ENCODE peak calls at places on chromosomes 5 and 9, in ten cellular contexts. One of them, this sample, is unnamed.
A peak's percentile ranks its signal among the peaks of the same experiment; 100 is the strongest.

GRCh38 chr9:97593960-97594359 is 39.2 kb downstream of the TSTD2 start:
- DNase-seq in amniotic stem cell: no peak
- DNase-seq in EL: peak; percentile 15
- DNase-seq in lung: no peak
- DNase-seq in iPS-NIHi11: no peak
- DNase-seq in cardiac muscle cell: peak; percentile 19
- DNase-seq in CD4-positive, alpha-beta T cell: no peak
- DNase-seq in Daoy: peak; percentile 38
- DNase-seq in HTR-8/SVneo: no peak
- DNase-seq in activated T-cell treated with anti-CD3 and anti-CD28 coated beads for 48 hours: no peak
- DNase-seq in this sample: no peak

GRCh38 chr9:18235181-18235908 is 238.6 kb upstream of the ADAMTSL1 start:
- DNase-seq in cardiac muscle cell: no peak
- DNase-seq in CD4-positive, alpha-beta T cell: no peak
- DNase-seq in HTR-8/SVneo: no peak
- DNase-seq in amniotic stem cell: no peak
- DNase-seq in iPS-NIHi11: no peak
- DNase-seq in activated T-cell treated with anti-CD3 and anti-CD28 coated beads for 48 hours: no peak
- DNase-seq in EL: no peak
- DNase-seq in Daoy: no peak
- DNase-seq in lung: no peak
- DNase-seq in this sample: no peak

GRCh38 chr5:1418238-1418920 is 26.9 kb downstream of the SLC6A3 start:
- DNase-seq in cardiac muscle cell: no peak
- DNase-seq in lung: no peak
- DNase-seq in amniotic stem cell: no peak
- DNase-seq in HTR-8/SVneo: no peak
- DNase-seq in activated T-cell treated with anti-CD3 and anti-CD28 coated beads for 48 hours: no peak
- DNase-seq in Daoy: no peak
- DNase-seq in CD4-positive, alpha-beta T cell: no peak
- DNase-seq in EL: no peak
- DNase-seq in iPS-NIHi11: no peak
- DNase-seq in this sample: no peak

GRCh38 chr5:127536687-127537086 is 19.2 kb downstream of the PRRC1 start:
- DNase-seq in lung: no peak
- DNase-seq in amniotic stem cell: no peak
- DNase-seq in cardiac muscle cell: peak; percentile 20
- DNase-seq in HTR-8/SVneo: no peak
- DNase-seq in CD4-positive, alpha-beta T cell: no peak
- DNase-seq in EL: no peak
- DNase-seq in iPS-NIHi11: no peak
- DNase-seq in Daoy: no peak
- DNase-seq in activated T-cell treated with anti-CD3 and anti-CD28 coated beads for 48 hours: no peak
- DNase-seq in this sample: no peak

GRCh38 chr5:59826996-59827395 is 66.5 kb downstream of the PDE4D start:
- DNase-seq in lung: no peak
- DNase-seq in iPS-NIHi11: no peak
- DNase-seq in EL: no peak
- DNase-seq in cardiac muscle cell: no peak
- DNase-seq in CD4-positive, alpha-beta T cell: no peak
- DNase-seq in HTR-8/SVneo: no peak
- DNase-seq in Daoy: no peak
- DNase-seq in activated T-cell treated with anti-CD3 and anti-CD28 coated beads for 48 hours: no peak
- DNase-seq in amniotic stem cell: no peak
- DNase-seq in this sample: no peak

GRCh38 chr5:140351609-140352334 is 5.4 kb upstream of the HBEGF start:
- DNase-seq in lung: peak; percentile 56
- DNase-seq in HTR-8/SVneo: peak; percentile 66
- DNase-seq in Daoy: peak; percentile 63
- DNase-seq in EL: peak; percentile 77
- DNase-seq in amniotic stem cell: peak; percentile 53
- DNase-seq in activated T-cell treated with anti-CD3 and anti-CD28 coated beads for 48 hours: no peak
- DNase-seq in iPS-NIHi11: peak; percentile 59
- DNase-seq in CD4-positive, alpha-beta T cell: peak; percentile 63
- DNase-seq in cardiac muscle cell: peak; percentile 79
- DNase-seq in this sample: peak; percentile 13

GRCh38 chr9:114954986-114955623 is 24.7 kb upstream of the TNFSF8 start:
- DNase-seq in cardiac muscle cell: no peak
- DNase-seq in lung: no peak
- DNase-seq in iPS-NIHi11: no peak
- DNase-seq in EL: no peak
- DNase-seq in CD4-positive, alpha-beta T cell: no peak
- DNase-seq in HTR-8/SVneo: no peak
- DNase-seq in amniotic stem cell: no peak
- DNase-seq in Daoy: no peak
- DNase-seq in activated T-cell treated with anti-CD3 and anti-CD28 coated beads for 48 hours: no peak
- DNase-seq in this sample: no peak

GRCh38 chr5:132487841-132488555 is 2.6 kb downstream of the IRF1 start:
- DNase-seq in iPS-NIHi11: no peak
- DNase-seq in CD4-positive, alpha-beta T cell: no peak
- DNase-seq in cardiac muscle cell: no peak
- DNase-seq in Daoy: no peak
- DNase-seq in amniotic stem cell: no peak
- DNase-seq in activated T-cell treated with anti-CD3 and anti-CD28 coated beads for 48 hours: no peak
- DNase-seq in lung: no peak
- DNase-seq in HTR-8/SVneo: no peak
- DNase-seq in EL: no peak
- DNase-seq in this sample: no peak

GRCh38 chr9:92749934-92750315 is 14.7 kb downstream of the BICD2 start:
- DNase-seq in HTR-8/SVneo: no peak
- DNase-seq in EL: no peak
- DNase-seq in cardiac muscle cell: peak; percentile 43
- DNase-seq in Daoy: no peak
- DNase-seq in CD4-positive, alpha-beta T cell: no peak
- DNase-seq in iPS-NIHi11: no peak
- DNase-seq in activated T-cell treated with anti-CD3 and anti-CD28 coated beads for 48 hours: no peak
- DNase-seq in lung: no peak
- DNase-seq in amniotic stem cell: no peak
- DNase-seq in this sample: no peak

GRCh38 chr5:4081466-4081865 is 485.8 kb downstream of the IRX1 start:
- DNase-seq in cardiac muscle cell: no peak
- DNase-seq in CD4-positive, alpha-beta T cell: no peak
- DNase-seq in activated T-cell treated with anti-CD3 and anti-CD28 coated beads for 48 hours: no peak
- DNase-seq in lung: no peak
- DNase-seq in iPS-NIHi11: no peak
- DNase-seq in HTR-8/SVneo: no peak
- DNase-seq in Daoy: no peak
- DNase-seq in EL: no peak
- DNase-seq in amniotic stem cell: no peak
- DNase-seq in this sample: no peak

GRCh38 chr5:58258984-58259684 is 200.8 kb downstream of the PLK2 start:
- DNase-seq in iPS-NIHi11: no peak
- DNase-seq in amniotic stem cell: no peak
- DNase-seq in lung: no peak
- DNase-seq in Daoy: peak; percentile 46
- DNase-seq in HTR-8/SVneo: no peak
- DNase-seq in activated T-cell treated with anti-CD3 and anti-CD28 coated beads for 48 hours: no peak
- DNase-seq in CD4-positive, alpha-beta T cell: no peak
- DNase-seq in EL: no peak
- DNase-seq in cardiac muscle cell: no peak
- DNase-seq in this sample: no peak

GRCh38 chr9:75451045-75451444 is 362.7 kb downstream of the OSTF1 start:
- DNase-seq in Daoy: no peak
- DNase-seq in iPS-NIHi11: no peak
- DNase-seq in HTR-8/SVneo: no peak
- DNase-seq in lung: no peak
- DNase-seq in cardiac muscle cell: no peak
- DNase-seq in CD4-positive, alpha-beta T cell: no peak
- DNase-seq in activated T-cell treated with anti-CD3 and anti-CD28 coated beads for 48 hours: no peak
- DNase-seq in amniotic stem cell: no peak
- DNase-seq in EL: no peak
- DNase-seq in this sample: no peak

GRCh38 chr5:38783011-38783551 is 62.7 kb upstream of the OSMR start:
- DNase-seq in activated T-cell treated with anti-CD3 and anti-CD28 coated beads for 48 hours: no peak
- DNase-seq in iPS-NIHi11: peak; percentile 19
- DNase-seq in EL: peak; percentile 94
- DNase-seq in cardiac muscle cell: peak; percentile 94
- DNase-seq in amniotic stem cell: peak; percentile 66
- DNase-seq in lung: no peak
- DNase-seq in CD4-positive, alpha-beta T cell: no peak
- DNase-seq in HTR-8/SVneo: peak; percentile 45
- DNase-seq in Daoy: peak; percentile 90
- DNase-seq in this sample: no peak

This sample was measured in KG1.